ENCODE peak calls at places on chromosomes 16 and 17, in six cellular contexts. N, O, F, L, B and E are unnamed samples.

GRCh38 chr17:72136692-72137550 is 16.1 kb downstream of the SOX9 start:
- DNase-seq in N (no peak), O (no peak), F (no peak), L (no peak), B (no peak), E (no peak)

GRCh38 chr16:29705030-29705429 is 26.1 kb downstream of the QPRT start:
- DNase-seq in N (no peak), O (no peak), F (no peak), L (no peak), B (no peak), E (no peak)

GRCh38 chr17:1107777-1108559 is 71.8 kb downstream of the ABR start:
- DNase-seq in N (no peak), O (no peak), F (no peak), L (no peak), B (no peak), E (no peak)

GRCh38 chr17:2950846-2951245 is 112.6 kb downstream of the OR1D5 start:
- DNase-seq in N (no peak), O (no peak), F (no peak), L (no peak), B (no peak), E (no peak)

GRCh38 chr17:37830151-37830993 is 85.5 kb upstream of the HNF1B start:
- DNase-seq in N (peak), O (no peak), F (no peak), L (peak), B (no peak), E (no peak)

GRCh38 chr16:19860146-19861030 is 24.3 kb downstream of the GPRC5B start:
- DNase-seq in N (no peak), O (no peak), F (no peak), L (no peak), B (peak), E (no peak)

GRCh38 chr16:17176199-17176598 is 294.6 kb downstream of the XYLT1 start:
- DNase-seq in N (no peak), O (no peak), F (no peak), L (no peak), B (no peak), E (no peak)

GRCh38 chr17:75778861-75779249 is 5.8 kb upstream of the UNK start:
- DNase-seq in N (no peak), O (no peak), F (no peak), L (peak), B (no peak), E (no peak)

GRCh38 chr16:88727871-88728270 is 21.6 kb downstream of the CTU2 start:
- DNase-seq in N (no peak), O (no peak), F (no peak), L (no peak), B (no peak), E (no peak)

GRCh38 chr16:1299012-1299867 is 10.2 kb upstream of the UBE2I start:
- DNase-seq in N (no peak), O (peak), F (no peak), L (peak), B (no peak), E (no peak)

GRCh38 chr16:75624921-75625334 is 1.8 kb upstream of the ADAT1 start:
- DNase-seq in N (no peak), O (peak), F (no peak), L (peak), B (no peak), E (no peak)

GRCh38 chr17:17606416-17607000 is 15.0 kb upstream of the PEMT start:
- DNase-seq in N (no peak), O (peak), F (no peak), L (no peak), B (no peak), E (no peak)

GRCh38 chr16:1494129-1494640 is 1.0 kb downstream of the TELO2 start:
- DNase-seq in N (no peak), O (peak), F (no peak), L (peak), B (peak), E (no peak)

GRCh38 chr16:9092282-9092962 is 978 bp downstream of the HAPSTR1 start:
- DNase-seq in N (no peak), O (peak), F (peak), L (peak), B (no peak), E (peak)

GRCh38 chr17:31908386-31908785 is 6.9 kb upstream of the UTP6 start:
- DNase-seq in N (no peak), O (no peak), F (no peak), L (no peak), B (no peak), E (no peak)

GRCh38 chr16:53224932-53225533 is 170.2 kb downstream of the CHD9 start:
- DNase-seq in N (no peak), O (peak), F (no peak), L (no peak), B (no peak), E (no peak)

GRCh38 chr17:49225554-49226236 is 4.9 kb downstream of the PHOSPHO1 start:
- DNase-seq in N (no peak), O (no peak), F (no peak), L (no peak), B (no peak), E (no peak)

GRCh38 chr16:17365591-17366298 is 105.0 kb downstream of the XYLT1 start:
- DNase-seq in N (no peak), O (no peak), F (no peak), L (no peak), B (no peak), E (no peak)

GRCh38 chr16:13909069-13909468 is 10.9 kb upstream of the ERCC4 start:
- DNase-seq in N (no peak), O (no peak), F (no peak), L (no peak), B (no peak), E (no peak)

GRCh38 chr16:74169687-74170522 is 126.7 kb upstream of the PSMD7 start:
- DNase-seq in N (no peak), O (no peak), F (no peak), L (no peak), B (no peak), E (no peak)

GRCh38 chr17:12736526-12736925 is 52.8 kb upstream of the ARHGAP44 start:
- DNase-seq in N (no peak), O (no peak), F (no peak), L (no peak), B (no peak), E (no peak)

GRCh38 chr17:79633154-79633553 is 22.3 kb upstream of the RBFOX3 start:
- DNase-seq in N (no peak), O (no peak), F (no peak), L (no peak), B (no peak), E (peak)

DNA sequence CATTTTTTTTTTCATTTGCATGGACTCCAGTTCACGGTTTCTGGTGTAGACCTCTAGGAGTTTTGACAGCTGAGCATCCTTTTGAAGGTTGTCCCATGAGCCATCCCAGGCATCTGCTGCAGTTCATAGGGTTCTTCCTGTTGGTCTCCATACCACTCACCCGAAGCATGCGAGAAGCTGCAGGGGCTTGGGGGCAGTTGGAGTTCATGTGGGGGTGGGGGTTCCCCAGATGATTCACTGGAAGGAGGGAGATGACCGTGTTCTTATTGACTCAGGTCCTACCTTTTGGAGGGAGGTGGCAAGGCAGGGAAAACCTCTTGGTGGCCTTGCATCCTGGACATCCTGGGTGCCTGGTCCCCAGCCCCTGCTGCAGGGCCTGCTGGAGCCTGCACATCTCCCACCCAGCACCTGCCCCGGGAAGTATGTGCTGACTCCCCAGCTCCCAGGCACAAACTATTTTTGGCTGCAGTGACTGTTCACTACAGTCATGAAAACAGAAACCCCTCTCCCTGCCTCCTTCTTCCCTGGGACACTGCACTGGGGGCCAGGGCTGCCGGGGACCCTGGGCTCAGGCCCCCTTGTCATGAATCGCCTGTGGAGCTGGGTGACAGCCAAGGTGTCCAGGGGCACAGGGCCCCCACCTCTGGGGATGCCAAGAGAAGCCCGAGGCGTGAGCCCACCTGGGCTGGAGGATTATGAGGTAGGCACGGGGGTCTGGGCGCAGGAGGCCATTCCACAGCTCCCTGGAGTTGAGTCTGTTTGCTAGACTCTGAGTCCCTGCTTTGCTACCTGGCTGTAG is 64.9 kb upstream of the LGALS9 start:
- DNase-seq in N (no peak), O (no peak), F (no peak), L (no peak), B (no peak), E (no peak)
- TF ChIP-seq TAF1 in N (no peak), O (no peak), F (no peak), L (no peak), B (no peak), E (no peak)

GRCh38 chr16:67207116-67207856 is 8.4 kb downstream of the ELMO3 start:
- DNase-seq in N (no peak), O (no peak), F (no peak), L (no peak), B (no peak), E (no peak)
- TF ChIP-seq POLR2A in N (peak), O (no peak), F (no peak), L (no peak), B (no peak), E (peak)

GRCh38 chr17:46141645-46142044 is 51.6 kb downstream of the KANSL1 start:
- DNase-seq in N (no peak), O (no peak), F (no peak), L (no peak), B (no peak), E (no peak)
- TF ChIP-seq POLR2AphosphoS5 in N (no peak), O (no peak), F (no peak), L (no peak), B (no peak), E (no peak)

DNA sequence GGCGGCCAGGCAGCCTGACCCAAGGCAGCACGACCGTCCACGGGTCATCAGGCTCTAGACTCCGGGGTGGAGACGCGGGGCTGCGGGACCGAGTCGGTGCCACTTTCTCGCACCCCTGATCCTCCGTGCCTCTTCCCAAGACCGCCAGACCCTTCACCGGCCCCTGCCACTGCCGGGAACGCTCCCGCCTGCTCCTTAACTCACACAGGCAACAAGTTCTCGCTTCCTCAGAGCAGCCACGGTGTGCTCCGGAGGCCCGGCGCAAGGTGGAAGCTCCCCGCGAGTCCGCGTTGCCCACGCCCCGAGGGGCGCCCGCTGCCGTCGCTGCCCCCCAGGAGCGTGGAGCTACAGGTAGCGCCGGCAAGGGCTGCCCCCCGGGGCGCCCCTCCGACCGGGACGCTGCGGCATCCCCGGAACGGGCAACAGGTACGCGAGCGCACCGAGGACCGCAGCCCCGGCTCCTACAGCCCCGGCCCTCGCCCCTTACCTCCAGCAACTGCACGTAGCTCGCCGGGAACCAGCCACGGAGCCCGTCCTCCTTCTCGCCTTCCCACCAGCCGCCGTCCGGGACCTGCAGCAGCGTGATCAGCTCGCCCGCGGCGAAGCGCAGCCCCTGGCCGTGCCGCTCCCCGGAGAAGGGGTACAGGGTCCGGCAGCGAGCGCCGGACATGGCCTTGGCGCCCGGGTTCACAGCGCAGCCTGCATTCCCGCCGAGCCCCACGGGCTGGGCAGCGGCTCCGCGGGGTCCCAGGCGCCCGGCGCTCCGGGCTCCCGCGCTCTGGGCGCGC is 491 bp downstream of the GAS7 start:
- DNase-seq in N (no peak), O (no peak), F (peak), L (no peak), B (no peak), E (no peak)
- TF ChIP-seq TAF1 in N (no peak), O (no peak), F (no peak), L (no peak), B (no peak), E (no peak)